ENCODE peak calls at places on chromosomes 11 and 22, in nine cellular contexts. U is A549, F is HCT116, H is HepG2, T is SK-N-SH, I is K562, O is HL-60, R is Panc1, G is GM12878. K is an unnamed sample.
A peak's percentile ranks its signal among the peaks of the same experiment; 100 is the strongest.

GRCh38 chr11:65698205-65698604 is 13.8 kb upstream of the KAT5 start:
- DNase-seq in F (no peak), I (no peak), G (no peak), U (no peak), T (no peak), O (no peak), R (no peak), H (no peak), K (no peak)

GRCh38 chr22:17266261-17266971 is 47.2 kb upstream of the ADA2 start:
- DNase-seq in F (no peak), R (no peak), H (no peak), I (no peak), T (no peak), G (no peak), O (no peak), U (no peak), K (peak; percentile 90)

GRCh38 chr22:37750596-37751162 is 53.8 kb downstream of the TRIOBP start:
- DNase-seq in F (no peak), H (no peak), R (no peak), T (no peak), O (no peak), U (no peak), I (no peak), G (no peak), K (no peak)

GRCh38 chr11:121520243-121521144 is 67.7 kb upstream of the SORL1-AS1 start:
- DNase-seq in I (no peak), U (no peak), O (peak; percentile 21), G (no peak), T (no peak), R (no peak), F (no peak), H (no peak), K (no peak)

GRCh38 chr22:43731986-43732385 is 80.1 kb downstream of the EFCAB6 start:
- DNase-seq in T (no peak), U (no peak), G (no peak), F (no peak), I (no peak), H (no peak), R (no peak), O (no peak), K (no peak)

GRCh38 chr11:17719940-17720795 is 797 bp downstream of the MYOD1 start:
- DNase-seq in I (no peak), U (peak; percentile 34), G (no peak), O (no peak), R (no peak), T (peak; percentile 83), H (no peak), F (no peak), K (peak; percentile 79)

GRCh38 chr11:62266558-62266957 is 3.4 kb upstream of the SCGB2A2 start:
- DNase-seq in I (no peak), G (no peak), U (no peak), O (no peak), F (no peak), H (no peak), R (peak; percentile 53), T (no peak), K (no peak)

GRCh38 chr11:46635557-46636139 is 18.3 kb downstream of the ATG13 start:
- DNase-seq in H (no peak), I (no peak), O (no peak), T (no peak), U (no peak), F (no peak), G (no peak), R (no peak), K (no peak)

GRCh38 chr11:15339302-15339701 is 224.6 kb downstream of the INSC start:
- DNase-seq in F (no peak), R (no peak), H (no peak), U (no peak), O (no peak), T (no peak), I (no peak), G (no peak), K (no peak)
- H3K4me3 ChIP-seq in F (no peak overlapping the region), R (no peak overlapping the region), H (no peak overlapping the region), U (no peak overlapping the region), O (no peak overlapping the region), T (no peak overlapping the region), I (no peak overlapping the region), G (no peak overlapping the region), K (no peak overlapping the region)

GRCh38 chr11:129446572-129446971 is 70.9 kb downstream of the BARX2 start:
- DNase-seq in U (no peak), H (no peak), O (no peak), I (no peak), G (no peak), F (no peak), T (no peak), R (no peak), K (no peak)
- TF ChIP-seq REST in U (no peak), H (no peak), O (no peak), I (no peak), G (no peak), F (no peak), T (no peak), R (no peak), K (no peak)

DNA sequence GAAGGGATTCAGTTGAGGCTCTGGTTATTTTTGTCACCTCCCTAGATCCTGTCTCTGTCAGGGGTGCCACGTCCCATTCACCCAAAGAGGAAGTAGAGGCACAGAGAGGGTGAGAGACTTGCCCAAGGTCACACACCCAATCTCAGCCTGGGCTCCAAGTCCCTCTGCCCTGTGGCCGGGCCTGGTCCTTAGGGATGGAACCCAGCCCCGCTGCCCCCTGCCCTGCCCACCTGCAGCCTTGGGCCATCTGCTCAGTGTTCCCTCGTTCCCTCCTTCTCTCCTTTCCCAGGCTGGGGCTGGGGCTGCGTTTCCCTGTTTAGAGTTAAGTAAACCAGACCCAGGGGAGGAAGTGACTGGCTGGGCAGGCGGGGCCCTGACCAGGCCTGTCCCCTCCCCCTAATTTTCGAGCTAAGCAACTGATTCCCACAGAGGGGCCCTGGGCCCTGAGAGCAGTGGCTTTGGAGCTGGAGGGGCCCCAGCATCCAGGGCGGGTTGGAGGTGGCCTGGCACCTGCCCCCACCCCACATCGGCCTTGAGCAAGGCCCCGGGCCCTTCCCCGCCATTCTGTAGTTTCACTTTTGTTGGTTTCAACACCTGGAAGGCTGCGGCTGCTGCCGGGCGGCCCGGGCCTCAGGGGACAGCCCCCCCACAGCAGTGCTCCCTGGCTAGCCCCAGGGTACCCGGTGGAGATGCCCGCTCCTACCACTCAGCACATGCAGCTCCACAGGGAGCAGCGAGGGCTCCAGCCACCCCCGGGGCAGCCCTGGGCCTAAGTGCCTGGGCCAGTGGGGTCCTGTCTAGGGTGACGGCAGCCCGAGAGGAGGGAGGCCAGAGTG is 1.5 kb downstream of the TCIRG1 start:
- DNase-seq in I (peak; percentile 51), G (peak; percentile 21), T (peak; percentile 86), O (peak; percentile 80), R (no peak), H (peak; percentile 79), U (peak; percentile 64), F (no peak), K (peak; percentile 75)
- H3K4me3 ChIP-seq in I (peak overlapping the region; percentile 92), G (peak overlapping the region; percentile 99), T (no peak overlapping the region), O (peak overlapping the region; percentile 97), R (peak overlapping the region; percentile 72), H (peak overlapping the region; percentile 78), U (peak overlapping the region; percentile 60), F (peak overlapping the region; percentile 82), K (peak overlapping the region; percentile 26)

GRCh38 chr11:44527476-44527875 is 38.0 kb upstream of the CD82 start:
- DNase-seq in R (no peak), U (no peak), O (no peak), G (no peak), H (no peak), I (no peak), T (no peak), F (no peak), K (no peak)

GRCh38 chr11:44526438-44526837 is 39.0 kb upstream of the CD82 start:
- DNase-seq in R (no peak), F (no peak), U (no peak), H (no peak), T (no peak), G (no peak), I (no peak), O (no peak), K (no peak)

GRCh38 chr11:44529895-44530412 is 35.5 kb upstream of the CD82 start:
- DNase-seq in O (no peak), I (no peak), R (no peak), H (no peak), T (peak; percentile 3), U (no peak), G (no peak), F (no peak), K (no peak)

GRCh38 chr11:44528581-44528980 is 36.9 kb upstream of the CD82 start:
- DNase-seq in U (no peak), F (no peak), O (no peak), H (no peak), T (no peak), I (no peak), R (no peak), G (no peak), K (no peak)

GRCh38 chr11:44528103-44528502 is 37.4 kb upstream of the CD82 start:
- DNase-seq in O (no peak), H (no peak), F (no peak), G (no peak), T (no peak), U (peak; percentile 29), I (peak; percentile 72), R (no peak), K (peak; percentile 9)
- TF ChIP-seq REST in O (no peak), H (no peak), F (no peak), G (no peak), T (no peak), U (no peak), I (no peak), R (no peak), K (no peak)

DNA sequence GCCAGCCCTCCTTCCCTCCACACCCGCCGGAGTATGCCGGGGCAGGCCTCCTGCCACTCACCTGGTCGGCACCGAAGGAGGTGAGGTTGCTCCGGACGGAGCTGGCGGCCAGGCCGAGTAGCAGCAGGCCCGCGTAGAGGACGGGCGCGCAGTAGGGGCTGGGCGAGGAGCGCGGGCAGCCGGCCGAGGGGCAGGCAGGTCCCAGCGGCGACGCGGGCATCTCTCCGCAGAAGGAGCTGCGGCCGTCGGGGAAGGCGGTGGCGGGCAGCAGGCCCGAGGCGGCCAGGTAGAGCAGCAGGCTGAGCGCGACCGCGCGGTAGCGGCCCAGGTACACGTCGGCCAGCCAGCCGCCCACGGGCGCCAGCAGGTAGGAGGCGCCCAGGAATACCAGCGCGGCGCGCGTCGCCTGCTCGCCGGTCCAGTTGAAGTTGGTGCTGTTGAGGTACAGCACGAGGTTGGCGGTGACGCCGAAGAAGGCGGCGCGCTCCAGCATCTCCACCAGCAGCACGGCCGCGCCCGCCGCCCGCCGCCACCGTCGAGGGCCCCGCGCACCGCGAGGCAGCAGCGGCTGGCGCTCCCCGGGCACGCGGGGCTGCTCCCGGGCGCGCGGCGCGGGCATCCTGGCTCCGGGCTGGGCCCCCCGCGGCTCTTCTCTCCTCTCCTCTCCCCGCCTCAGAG is 904 bp downstream of the SLC15A3 start:
- DNase-seq in U (no peak), G (no peak), F (no peak), R (no peak), H (no peak), I (no peak), O (no peak), T (no peak), K (peak; percentile 65)
- H3K4me3 ChIP-seq in U (no peak overlapping the region), G (peak overlapping the region; percentile 94), F (no peak overlapping the region), R (no peak overlapping the region), H (no peak overlapping the region), I (no peak overlapping the region), O (peak overlapping the region; percentile 36), T (no peak overlapping the region), K (peak overlapping the region; percentile 68)

DNA sequence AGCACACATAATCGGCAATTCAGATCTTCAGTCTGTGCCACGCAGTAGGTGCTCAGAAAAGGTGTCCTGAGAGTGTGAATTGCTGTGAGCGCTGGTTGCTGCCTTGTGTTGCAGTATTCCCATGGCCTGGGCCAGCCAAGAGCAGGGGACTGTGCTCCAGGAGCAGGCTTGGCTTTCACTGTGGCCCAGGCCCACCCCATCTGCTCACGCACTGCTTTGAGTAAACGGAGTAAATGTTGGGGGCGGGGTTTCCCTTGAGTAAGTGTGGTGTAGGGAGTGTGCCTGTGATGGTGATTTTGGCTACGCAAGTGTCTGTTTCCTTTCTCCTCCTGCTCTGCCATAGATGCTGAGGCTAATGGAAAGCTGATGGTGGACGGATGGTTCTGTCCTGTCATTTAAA is 2.3 kb downstream of the CTTN start:
- DNase-seq in T (no peak), O (no peak), F (no peak), H (no peak), U (no peak), I (no peak), G (no peak), R (no peak), K (peak; percentile 63)
- TF ChIP-seq REST in T (no peak), O (no peak), F (no peak), H (no peak), U (no peak), I (no peak), G (no peak), R (no peak), K (no peak)

K was measured in GM23338.